ENCODE peak calls at places on chromosome 16, in four cellular contexts. G, C, K and M are unnamed samples.

GRCh38 chr16:75415169-75415908 is 18.0 kb downstream of the CFDP1 start:
- DNase-seq in C (no peak), G (no peak), K (no peak), M (no peak)

GRCh38 chr16:12542818-12543699 is 260.6 kb downstream of the CPPED1 start:
- DNase-seq in C (no peak), K (no peak), G (no peak), M (no peak)

GRCh38 chr16:10754941-10755340 is 11.3 kb downstream of the NUBP1 start:
- DNase-seq in C (no peak), G (no peak), K (no peak), M (no peak)

GRCh38 chr16:9270941-9271340 is 179.5 kb downstream of the HAPSTR1 start:
- DNase-seq in K (no peak), G (no peak), C (no peak), M (no peak)

GRCh38 chr16:566475-567361 is at the start of gene NHLRC4:
- DNase-seq in G (no peak), C (peak; percentile 50), K (peak; percentile 74), M (peak; percentile 76)

GRCh38 chr16:64933890-64934289 is 188.0 kb downstream of the CDH11 start:
- DNase-seq in K (no peak), G (no peak), C (no peak), M (no peak)

GRCh38 chr16:70432304-70432799 is 6.5 kb downstream of the ST3GAL2 start:
- DNase-seq in K (no peak), C (no peak), G (no peak), M (no peak)

GRCh38 chr16:56749806-56750491 is 20.0 kb downstream of the NUP93 start:
- DNase-seq in G (no peak), C (no peak), K (no peak), M (no peak)

GRCh38 chr16:15682105-15682570 is 32.1 kb downstream of the NDE1 start:
- DNase-seq in G (peak; percentile 64), K (peak; percentile 61), C (peak; percentile 89), M (peak; percentile 58)

GRCh38 chr16:61798741-61799140 is 237.5 kb downstream of the CDH8 start:
- DNase-seq in K (no peak), G (no peak), C (no peak), M (no peak)

GRCh38 chr16:58009856-58010416 is 8.7 kb downstream of the USB1 start:
- DNase-seq in C (no peak), G (no peak), K (no peak), M (no peak)

GRCh38 chr16:55189179-55189578 is 134.8 kb upstream of the IRX6 start:
- DNase-seq in C (no peak), G (no peak), K (no peak), M (no peak)

GRCh38 chr16:14186007-14186953 is 115.2 kb downstream of the MRTFB start:
- DNase-seq in C (no peak), G (no peak), K (no peak), M (peak; percentile 46)

GRCh38 chr16:17275076-17275732 is 195.6 kb downstream of the XYLT1 start:
- DNase-seq in K (no peak), G (peak; percentile 9), C (peak; percentile 85), M (no peak)

GRCh38 chr16:17270683-17271109 is 200.1 kb downstream of the XYLT1 start:
- DNase-seq in C (no peak), K (no peak), G (no peak), M (no peak)

GRCh38 chr16:17272716-17273115 is 198.0 kb downstream of the XYLT1 start:
- DNase-seq in C (no peak), K (no peak), G (no peak), M (no peak)

GRCh38 chr16:17271687-17272086 is 199.1 kb downstream of the XYLT1 start:
- DNase-seq in K (no peak), G (no peak), C (no peak), M (no peak)

DNA sequence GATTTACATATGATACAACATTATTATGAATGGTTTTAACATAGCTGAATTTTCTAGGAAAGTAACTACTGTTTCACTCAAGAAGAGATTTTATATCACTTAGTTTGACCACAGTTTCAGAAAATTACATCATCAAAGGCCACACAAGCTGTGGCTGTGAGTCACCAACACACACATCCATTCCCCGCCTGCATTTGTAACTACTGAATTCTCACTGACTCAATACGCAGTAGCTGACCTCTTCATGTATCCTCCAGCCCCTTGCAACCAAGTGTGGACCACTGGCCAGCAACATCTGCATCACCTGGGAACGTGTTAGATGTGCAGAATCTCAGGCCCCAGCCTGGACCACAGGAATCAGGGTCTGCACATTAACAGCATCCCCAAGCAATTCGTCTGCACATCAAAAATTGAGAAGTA is 197.6 kb downstream of the XYLT1 start:
- DNase-seq in K (no peak), G (peak; percentile 34), C (peak; percentile 35), M (no peak)
- TF ChIP-seq HMGXB4 in K (no peak), G (no peak), C (no peak), M (no peak)

GRCh38 chr16:81927561-81928185 is 83.6 kb downstream of the SDR42E1 start:
- DNase-seq in G (no peak), C (no peak), K (no peak), M (no peak)

GRCh38 chr16:81932668-81933067 is 78.6 kb downstream of the SDR42E1 start:
- DNase-seq in C (no peak), K (no peak), G (no peak), M (no peak)

GRCh38 chr16:81929841-81930240 is 81.4 kb downstream of the SDR42E1 start:
- DNase-seq in G (no peak), C (no peak), K (no peak), M (no peak)

GRCh38 chr16:81928975-81929374 is 82.3 kb downstream of the SDR42E1 start:
- DNase-seq in C (no peak), G (no peak), K (peak; percentile 56), M (no peak)

GRCh38 chr16:81931927-81932326 is 79.3 kb downstream of the SDR42E1 start:
- DNase-seq in G (no peak), C (no peak), K (no peak), M (no peak)
- TF ChIP-seq HMGXB4 in G (no peak), C (no peak), K (no peak), M (no peak)

GRCh38 chr16:72862090-72862489 is 185.8 kb downstream of the ZFHX3 start:
- DNase-seq in K (no peak), G (no peak), C (no peak), M (no peak)

GRCh38 chr16:72865258-72865657 is 182.7 kb downstream of the ZFHX3 start:
- DNase-seq in C (no peak), K (no peak), G (no peak), M (no peak)

GRCh38 chr16:72865835-72866234 is 182.1 kb downstream of the ZFHX3 start:
- DNase-seq in G (no peak), K (no peak), C (no peak), M (no peak)

GRCh38 chr16:72860726-72861562 is 187.0 kb downstream of the ZFHX3 start:
- DNase-seq in K (no peak), G (no peak), C (no peak), M (no peak)

DNA sequence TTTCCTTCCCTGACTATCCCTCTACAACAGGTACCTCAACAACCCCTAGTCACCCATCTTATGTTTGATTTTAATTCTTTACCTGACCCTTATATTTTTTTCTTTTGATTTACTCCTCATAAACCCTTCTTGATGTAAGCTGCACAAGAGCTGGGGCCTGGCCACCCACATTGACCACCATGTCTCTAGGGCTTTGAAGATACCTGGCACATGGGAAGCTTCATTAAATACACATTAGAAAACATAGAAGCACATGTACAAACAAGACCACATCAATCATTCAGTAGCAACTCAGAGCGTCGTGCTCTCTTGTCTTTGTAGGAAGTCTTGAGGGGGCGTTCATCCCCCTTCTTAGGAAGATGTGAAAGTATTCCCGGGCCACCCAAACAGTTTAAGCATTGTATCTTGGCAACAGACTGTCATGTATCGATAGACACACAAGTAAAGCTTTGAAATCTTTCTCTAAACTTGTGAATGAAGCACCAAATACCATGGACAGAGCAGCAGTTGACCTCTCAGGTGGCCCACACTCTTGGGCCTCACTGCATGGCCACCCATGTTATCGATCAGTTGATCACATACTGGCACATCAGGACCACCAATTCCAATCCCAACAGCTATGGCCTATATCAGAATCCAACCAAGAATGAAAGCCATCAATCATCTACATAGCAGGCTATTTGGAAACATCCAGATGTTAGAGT is 183.6 kb downstream of the ZFHX3 start:
- DNase-seq in K (no peak), G (no peak), C (no peak), M (no peak)
- TF ChIP-seq HMGXB4 in K (no peak), G (no peak), C (no peak), M (no peak)

DNA sequence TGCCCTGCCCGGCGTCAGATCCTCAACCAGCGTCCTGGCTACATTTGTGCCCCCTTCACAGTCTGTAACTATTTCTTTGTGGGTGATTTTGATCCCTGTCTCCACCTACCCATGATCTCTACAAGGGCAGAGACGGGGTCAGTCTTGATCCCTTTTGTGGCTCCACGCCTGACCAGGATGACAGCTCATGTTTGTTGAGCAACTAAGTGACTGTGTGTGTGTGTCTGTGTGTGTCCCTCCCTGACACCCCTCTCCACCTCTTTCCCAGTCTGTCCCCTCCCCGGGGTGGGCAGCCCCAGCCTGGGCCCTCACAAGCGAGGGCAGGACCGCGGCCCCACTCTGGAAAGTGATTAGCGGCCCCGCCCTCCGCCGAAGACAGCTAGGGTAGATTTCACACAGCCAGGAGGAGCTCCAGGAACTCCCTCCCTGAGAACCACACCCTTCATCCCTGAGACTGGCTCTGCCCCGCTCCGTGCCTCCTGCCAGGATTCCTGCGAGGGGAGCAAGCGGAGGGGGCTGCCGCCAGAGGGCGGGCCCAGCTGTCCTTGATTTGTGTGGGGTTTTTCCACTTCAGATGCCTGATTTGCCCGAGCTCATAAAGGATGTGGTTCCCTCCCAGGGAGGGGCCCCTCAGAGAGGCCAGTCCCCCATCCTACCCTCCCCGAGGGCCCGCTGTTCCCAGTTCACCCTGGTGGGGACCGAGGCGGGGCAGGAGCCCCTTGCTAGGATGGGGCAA is 5.3 kb upstream of the HS3ST6 start:
- DNase-seq in G (peak; percentile 72), K (peak; percentile 75), C (peak; percentile 50), M (peak; percentile 66)
- TF ChIP-seq HMGXB4 in G (no peak), K (no peak), C (peak; percentile 18), M (no peak)

GRCh38 chr16:30950516-30951073 is 1.7 kb downstream of the ORAI3 start:
- DNase-seq in G (no peak), K (no peak), C (no peak), M (no peak)

GRCh38 chr16:30949655-30950515 is 1.0 kb downstream of the ORAI3 start:
- DNase-seq in C (peak; percentile 92), K (peak; percentile 72), G (peak; percentile 19), M (peak; percentile 50)

GRCh38 chr16:30947533-30948086 is 1.3 kb upstream of the ORAI3 start:
- DNase-seq in G (no peak), K (no peak), C (no peak), M (no peak)

GRCh38 chr16:30948087-30948955 is 547 bp upstream of the ORAI3 start:
- DNase-seq in C (peak; percentile 82), G (peak; percentile 87), K (peak; percentile 73), M (peak; percentile 99)

DNA sequence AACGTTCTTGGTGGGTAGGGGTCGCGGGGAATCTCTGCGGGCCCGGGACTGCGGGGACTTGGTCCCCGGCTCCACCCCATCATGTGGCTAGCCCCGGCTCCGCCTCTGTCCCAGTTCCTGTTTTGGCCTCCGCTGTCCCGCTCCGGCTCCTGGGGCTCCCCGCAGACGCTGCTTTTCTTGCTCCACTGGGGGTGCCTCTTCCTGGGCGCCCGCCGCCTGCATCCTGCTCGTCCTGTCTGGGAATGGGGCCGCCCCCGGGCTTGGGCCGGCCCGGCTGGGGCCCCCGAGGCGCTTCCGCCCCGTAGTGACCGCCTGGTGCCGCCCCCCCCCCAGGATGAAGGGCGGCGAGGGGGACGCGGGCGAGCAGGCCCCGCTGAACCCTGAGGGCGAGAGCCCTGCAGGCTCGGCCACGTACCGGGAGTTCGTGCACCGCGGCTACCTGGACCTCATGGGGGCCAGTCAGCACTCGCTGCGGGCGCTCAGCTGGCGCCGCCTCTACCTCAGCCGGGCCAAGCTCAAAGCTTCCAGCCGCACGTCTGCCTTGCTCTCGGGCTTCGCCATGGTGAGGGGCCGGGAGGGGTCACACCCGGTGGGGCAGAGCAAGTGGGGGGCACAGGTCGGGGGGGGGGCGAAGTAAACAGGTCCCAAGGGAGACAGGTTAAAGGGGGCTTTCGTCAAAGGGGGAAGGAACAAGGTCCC is at the start of gene ORAI3:
- DNase-seq in C (no peak), G (peak; percentile 53), K (peak; percentile 71), M (peak; percentile 69)
- TF ChIP-seq HMGXB4 in C (no peak), G (no peak), K (no peak), M (peak; percentile 64)